ENCODE peak calls at places on chromosomes 12 and 14, in ten cellular contexts. U is fibroblast of pulmonary artery, Z is natural killer cell, S is foreskin fibroblast, G is left ventricle myocardium inferior, K is tibial nerve, X is glutamatergic neuron, H is keratinocyte, I is endothelial cell, O is uterus. E is an unnamed sample.

GRCh38 chr12:56315256-56315625 is 547 bp downstream of the CNPY2 start:
- DNase-seq in U (no peak), Z (no peak), S (no peak), G (no peak), K (no peak), X (no peak), H (no peak), I (peak), O (no peak), E (no peak)

GRCh38 chr14:26984318-26985177 is 386.7 kb upstream of the NOVA1 start:
- DNase-seq in U (peak), Z (no peak), S (peak), G (peak), K (peak), X (peak), H (no peak), I (peak), O (peak), E (peak)

GRCh38 chr14:52153939-52154338 is 85.1 kb upstream of the NID2 start:
- DNase-seq in U (no peak), Z (no peak), S (no peak), G (no peak), K (no peak), X (no peak), H (no peak), I (no peak), O (no peak), E (no peak)

GRCh38 chr12:132206093-132206434 is 61.8 kb downstream of the NOC4L start:
- DNase-seq in U (no peak), Z (no peak), S (no peak), G (no peak), K (no peak), X (no peak), H (no peak), I (no peak), O (no peak), E (no peak)

GRCh38 chr14:35365130-35366047 is 39.2 kb downstream of the NFKBIA start:
- DNase-seq in U (peak), Z (peak), S (peak), G (peak), K (peak), X (no peak), H (no peak), I (no peak), O (peak), E (peak)

GRCh38 chr14:104694991-104695659 is 5.7 kb downstream of the INF2 start:
- DNase-seq in U (no peak), Z (peak), S (no peak), G (peak), K (no peak), X (no peak), H (no peak), I (peak), O (no peak), E (no peak)

GRCh38 chr14:95313707-95314106 is 6.0 kb downstream of the CLMN start:
- DNase-seq in U (peak), Z (no peak), S (peak), G (peak), K (peak), X (no peak), H (no peak), I (no peak), O (peak), E (peak)

GRCh38 chr12:27573972-27574371 is 50.0 kb downstream of the PPFIBP1 start:
- DNase-seq in U (peak), Z (no peak), S (peak), G (no peak), K (no peak), X (no peak), H (no peak), I (no peak), O (no peak), E (peak)

GRCh38 chr12:8609061-8609570 is 3.5 kb downstream of the AICDA start:
- DNase-seq in U (peak), Z (no peak), S (peak), G (no peak), K (peak), X (peak), H (no peak), I (peak), O (no peak), E (peak)

GRCh38 chr14:29894030-29894429 is 33.6 kb downstream of the PRKD1 start:
- DNase-seq in U (no peak), Z (no peak), S (no peak), G (no peak), K (no peak), X (no peak), H (no peak), I (no peak), O (no peak), E (no peak)

GRCh38 chr12:80101126-80101525 is 1.8 kb downstream of the OTOGL start:
- DNase-seq in U (no peak), Z (no peak), S (no peak), G (no peak), K (no peak), X (no peak), H (peak), I (no peak), O (no peak), E (peak)

GRCh38 chr12:6428326-6428725 is 16.4 kb upstream of the CD27 start:
- DNase-seq in U (no peak), Z (no peak), S (no peak), G (no peak), K (no peak), X (no peak), H (no peak), I (no peak), O (no peak), E (no peak)
- TF ChIP-seq CTCF in U (no peak), Z (no peak), S (no peak), G (no peak), K (no peak), X (no peak), H (no peak), I (no peak), O (no peak), E (no peak)

GRCh38 chr12:5562581-5562980 is 130.7 kb downstream of the NTF3 start:
- DNase-seq in U (no peak), Z (no peak), S (no peak), G (no peak), K (no peak), X (no peak), H (no peak), I (no peak), O (no peak), E (no peak)

GRCh38 chr12:5557906-5558305 is 126.0 kb downstream of the NTF3 start:
- DNase-seq in U (no peak), Z (no peak), S (no peak), G (no peak), K (no peak), X (no peak), H (no peak), I (no peak), O (no peak), E (no peak)

GRCh38 chr12:5560242-5560641 is 128.3 kb downstream of the NTF3 start:
- DNase-seq in U (no peak), Z (no peak), S (no peak), G (no peak), K (no peak), X (no peak), H (no peak), I (no peak), O (no peak), E (no peak)

GRCh38 chr12:5561843-5562242 is 129.9 kb downstream of the NTF3 start:
- DNase-seq in U (no peak), Z (no peak), S (no peak), G (no peak), K (no peak), X (no peak), H (no peak), I (no peak), O (no peak), E (no peak)

GRCh38 chr12:5561057-5561456 is 129.1 kb downstream of the NTF3 start:
- DNase-seq in U (no peak), Z (no peak), S (no peak), G (no peak), K (no peak), X (no peak), H (no peak), I (no peak), O (no peak), E (no peak)
- TF ChIP-seq CTCF in U (no peak), Z (no peak), S (no peak), G (no peak), K (no peak), X (no peak), H (no peak), I (no peak), O (no peak), E (no peak)

GRCh38 chr14:54489318-54489683 is 521 bp upstream of the GMFB start:
- DNase-seq in U (no peak), Z (no peak), S (no peak), G (no peak), K (no peak), X (no peak), H (no peak), I (no peak), O (no peak), E (no peak)
- TF ChIP-seq CTCF in U (no peak), Z (no peak), S (no peak), G (no peak), K (no peak), X (no peak), H (no peak), I (no peak), O (no peak), E (no peak)

DNA sequence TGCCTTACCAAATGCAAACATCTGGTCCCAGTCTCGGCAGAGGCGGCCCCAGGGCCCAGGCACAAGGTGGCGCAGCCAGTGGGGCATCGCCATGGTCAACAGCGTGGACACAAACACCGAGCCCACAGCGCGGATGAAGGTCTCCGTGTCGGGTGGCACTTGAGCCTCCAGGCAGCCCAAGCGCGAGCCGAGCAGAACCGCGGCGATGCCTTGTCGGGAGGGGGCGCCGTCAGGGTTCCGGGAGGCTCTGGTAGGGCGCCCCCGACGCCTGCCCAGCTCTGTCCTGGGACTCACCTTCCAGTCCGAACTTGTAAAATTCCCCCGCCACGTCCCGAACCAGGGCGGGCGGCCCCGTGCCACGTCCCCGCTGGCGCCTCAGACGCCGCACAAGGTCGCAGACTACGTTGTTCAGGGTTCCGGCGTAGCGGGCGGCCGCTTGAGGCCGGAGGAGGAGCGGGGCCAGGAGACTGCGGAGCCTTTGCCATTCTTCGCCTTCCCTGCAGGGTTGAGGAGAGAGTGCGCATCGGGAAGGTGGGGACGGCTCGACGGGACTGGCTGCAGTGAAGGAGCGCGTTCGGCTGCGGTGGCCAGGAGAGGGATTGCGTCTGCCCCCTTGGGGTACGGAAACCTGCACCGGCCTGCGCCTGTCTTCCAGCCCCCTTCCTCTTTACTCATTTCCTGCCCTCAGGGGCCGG is 1.7 kb downstream of the CYP27B1 start:
- DNase-seq in U (peak), Z (peak), S (peak), G (peak), K (no peak), X (peak), H (no peak), I (peak), O (no peak), E (no peak)
- TF ChIP-seq CTCF in U (peak), Z (peak), S (peak), G (peak), K (no peak), X (peak), H (peak), I (no peak), O (peak), E (peak)